ENCODE peak calls at places on chromosomes 13 and 19, in five cellular contexts. W is mammary epithelial cell, J is Peyer's patch, Z is colonic mucosa, Y is heart right ventricle. A is an unnamed sample.

GRCh38 chr19:5595129-5595528 is 27.4 kb upstream of the TINCR start:
- DNase-seq in J (no peak), Y (no peak), Z (no peak), W (no peak), A (no peak)

GRCh38 chr13:113862766-113863510 is 938 bp downstream of the GAS6 start:
- DNase-seq in Z (peak), Y (peak), W (no peak), J (peak), A (peak)

GRCh38 chr13:51083706-51084105 is 27.4 kb downstream of the C13orf42 start:
- DNase-seq in J (no peak), W (no peak), Y (no peak), Z (no peak), A (no peak)

GRCh38 chr19:6423499-6424189 is 967 bp downstream of the KHSRP start:
- DNase-seq in J (no peak), W (peak), Z (peak), Y (no peak), A (peak)

GRCh38 chr13:20114066-20114465 is 46.8 kb downstream of the GJA3 start:
- DNase-seq in W (no peak), Y (no peak), J (no peak), Z (no peak), A (no peak)

GRCh38 chr13:112616586-112617381 is 28.8 kb upstream of the TUBGCP3 start:
- DNase-seq in W (peak), J (no peak), Z (peak), Y (peak), A (peak)

GRCh38 chr13:90402613-90403012 is 944.9 kb upstream of the MIR17HG start:
- DNase-seq in Z (no peak), Y (no peak), J (no peak), W (no peak), A (peak)

GRCh38 chr13:109307027-109307426 is 479.4 kb downstream of the IRS2 start:
- DNase-seq in Y (no peak), W (no peak), J (no peak), Z (no peak), A (no peak)

GRCh38 chr13:80050252-80050651 is 290.7 kb downstream of the SPRY2 start:
- DNase-seq in Z (no peak), J (no peak), Y (no peak), W (no peak), A (peak)

GRCh38 chr13:112892759-112893569 is 76.0 kb upstream of the MCF2L start:
- DNase-seq in Z (peak), Y (no peak), J (no peak), W (no peak), A (no peak)

GRCh38 chr19:14407889-14408640 is 11.1 kb downstream of the DDX39A start:
- DNase-seq in Z (peak), J (peak), Y (no peak), W (no peak), A (no peak)

GRCh38 chr19:55720214-55720746 is 17.9 kb downstream of the NLRP9 start:
- DNase-seq in J (peak), Y (no peak), Z (no peak), W (no peak), A (no peak)

GRCh38 chr13:110304256-110304655 is 2.7 kb downstream of the COL4A1 start:
- DNase-seq in Z (no peak), J (no peak), Y (no peak), W (no peak), A (peak)

GRCh38 chr19:33906578-33907335 is 110.1 kb downstream of the KCTD15 start:
- DNase-seq in J (no peak), Z (no peak), Y (peak), W (peak), A (peak)

GRCh38 chr19:1066251-1066747 is 668 bp upstream of the ARHGAP45 start:
- DNase-seq in W (no peak), Z (peak), J (peak), Y (no peak), A (no peak)

GRCh38 chr19:6047741-6048231 is 62.5 kb downstream of the RFX2 start:
- DNase-seq in Z (no peak), Y (no peak), W (no peak), J (peak), A (peak)

GRCh38 chr13:40164137-40164536 is 502.3 kb downstream of the FOXO1 start:
- DNase-seq in W (peak), Y (no peak), Z (no peak), J (no peak), A (no peak)

GRCh38 chr13:95788100-95788463 is 111.1 kb downstream of the DNAJC3 start:
- DNase-seq in W (no peak), J (no peak), Z (no peak), Y (no peak), A (no peak)

GRCh38 chr19:39507715-39508364 is 7.1 kb upstream of the SELENOV start:
- DNase-seq in W (no peak), J (no peak), Y (no peak), Z (no peak), A (no peak)

GRCh38 chr13:41915096-41915495 is 45.8 kb downstream of the VWA8 start:
- DNase-seq in Z (no peak), J (no peak), W (peak), Y (no peak), A (peak)

GRCh38 chr19:10191347-10191746 is 3.4 kb downstream of the DNMT1 start:
- DNase-seq in J (no peak), W (no peak), Z (no peak), Y (peak), A (peak)

GRCh38 chr19:900302-901111 is 7.2 kb downstream of the RNU6-9 start:
- DNase-seq in W (no peak), Y (no peak), J (no peak), Z (peak), A (no peak)

DNA sequence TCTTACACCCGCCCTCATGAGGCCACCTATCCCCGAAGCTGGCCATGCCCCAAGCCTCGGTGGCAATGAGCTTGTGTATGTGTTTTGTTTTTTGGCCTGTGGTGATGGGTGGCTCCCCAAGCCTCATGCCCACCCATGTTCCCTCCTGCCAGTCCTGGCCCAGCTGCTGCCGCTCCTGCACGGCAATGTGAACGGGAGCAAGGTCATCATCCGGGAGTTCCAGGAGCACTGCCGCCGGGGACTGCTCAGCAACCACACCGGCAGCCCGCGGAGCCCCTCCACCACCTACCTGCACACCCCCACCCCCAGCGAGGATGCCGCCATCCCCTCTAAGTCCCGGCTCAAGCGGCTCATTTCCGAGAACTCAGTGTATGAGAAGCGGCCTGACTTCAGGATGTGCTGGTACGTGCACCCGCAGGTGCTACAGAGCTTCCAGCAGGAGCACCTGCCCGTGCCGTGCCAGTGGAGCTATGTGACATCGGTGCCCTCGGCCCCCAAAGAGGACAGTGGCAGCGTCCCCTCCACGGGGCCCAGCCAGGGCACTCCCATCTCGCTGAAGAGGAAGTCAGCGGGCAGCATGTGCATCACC is 24.6 kb downstream of the UBXN6 start:
- DNase-seq in W (no peak), J (no peak), Y (no peak), Z (no peak), A (no peak)
- TF ChIP-seq CTCF in W (no peak), J (no peak), Y (no peak), Z (no peak), A (no peak)

GRCh38 chr13:30115257-30115600 is 192.1 kb downstream of the KATNAL1 start:
- DNase-seq in Z (no peak), W (no peak), Y (no peak), J (no peak), A (no peak)

GRCh38 chr13:30116379-30116778 is 191.0 kb downstream of the KATNAL1 start:
- DNase-seq in W (no peak), J (no peak), Y (no peak), Z (no peak), A (no peak)

GRCh38 chr13:30113983-30114491 is 193.3 kb downstream of the KATNAL1 start:
- DNase-seq in J (peak), Y (no peak), Z (peak), W (no peak), A (peak)

GRCh38 chr13:30113531-30113930 is 193.8 kb downstream of the KATNAL1 start:
- DNase-seq in Z (peak), W (no peak), Y (no peak), J (no peak), A (peak)

GRCh38 chr13:30114586-30115256 is 192.6 kb downstream of the KATNAL1 start:
- DNase-seq in J (peak), W (peak), Z (peak), Y (peak), A (peak)
- TF ChIP-seq CTCF in J (peak), W (peak), Z (peak), Y (peak), A (peak)

GRCh38 chr13:35957996-35958395 is 173.2 kb downstream of the DCLK1 start:
- DNase-seq in Y (no peak), Z (no peak), J (no peak), W (no peak), A (no peak)

GRCh38 chr13:35963982-35964665 is 167.1 kb downstream of the DCLK1 start:
- DNase-seq in Z (no peak), Y (no peak), J (no peak), W (no peak), A (no peak)

GRCh38 chr13:35961002-35961401 is 170.2 kb downstream of the DCLK1 start:
- DNase-seq in Z (no peak), W (no peak), Y (no peak), J (no peak), A (peak)

GRCh38 chr13:35964764-35965163 is 166.4 kb downstream of the DCLK1 start:
- DNase-seq in W (no peak), Y (no peak), J (no peak), Z (no peak), A (peak)

GRCh38 chr13:35961461-35962220 is 169.5 kb downstream of the DCLK1 start:
- DNase-seq in Z (no peak), J (no peak), Y (no peak), W (no peak), A (peak)
- TF ChIP-seq CTCF in Z (no peak), J (no peak), Y (peak), W (peak), A (peak)

GRCh38 chr13:28717170-28717569 is 1.6 kb downstream of the SLC46A3 start:
- DNase-seq in W (no peak), J (no peak), Y (no peak), Z (no peak), A (no peak)

GRCh38 chr13:28718186-28718537 is 608 bp downstream of the SLC46A3 start:
- DNase-seq in W (no peak), Y (no peak), J (no peak), Z (no peak), A (peak)

GRCh38 chr13:28719656-28720055 is 886 bp upstream of the SLC46A3 start:
- DNase-seq in W (peak), Z (no peak), Y (no peak), J (no peak), A (peak)

GRCh38 chr13:28719227-28719562 is 425 bp upstream of the SLC46A3 start:
- DNase-seq in W (no peak), J (no peak), Y (no peak), Z (no peak), A (no peak)

GRCh38 chr13:28718538-28719226 is at the start of gene SLC46A3:
- DNase-seq in J (peak), Z (peak), W (peak), Y (peak), A (peak)
- TF ChIP-seq CTCF in J (peak), Z (no peak), W (no peak), Y (no peak), A (peak)

GRCh38 chr13:97810152-97810551 is 143.3 kb upstream of the IPO5 start:
- DNase-seq in J (no peak), W (no peak), Z (no peak), Y (no peak), A (peak)
- TF ChIP-seq CTCF in J (peak), W (peak), Z (no peak), Y (peak), A (peak)

GRCh38 chr19:58520257-58520599 is 618 bp upstream of the ZBTB45 start:
- DNase-seq in J (no peak), W (no peak), Y (no peak), Z (no peak), A (no peak)

GRCh38 chr19:58516964-58517833 is 2.4 kb downstream of the ZBTB45 start:
- DNase-seq in J (no peak), W (no peak), Y (no peak), Z (no peak), A (no peak)

GRCh38 chr19:58519355-58520256 is at the start of gene ZBTB45:
- DNase-seq in Y (peak), W (peak), Z (peak), J (peak), A (peak)

GRCh38 chr19:58518261-58519086 is 1.1 kb downstream of the ZBTB45 start:
- DNase-seq in J (no peak), Z (peak), W (no peak), Y (no peak), A (no peak)

DNA sequence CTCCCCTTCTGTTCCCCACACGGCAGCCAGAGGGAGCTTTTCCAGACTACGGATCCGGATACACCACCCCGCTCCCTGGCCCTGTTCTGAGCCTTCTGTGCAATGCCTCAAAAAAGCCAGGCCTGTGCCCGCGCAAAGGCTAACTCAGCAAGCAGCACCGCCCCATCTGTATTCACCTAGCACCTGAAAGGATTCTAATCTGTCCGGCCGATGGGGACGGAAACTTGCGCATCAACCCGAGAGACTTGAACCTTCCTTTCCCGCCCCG is 589 bp downstream of the ZBTB45 start:
- DNase-seq in Y (peak), J (peak), W (peak), Z (peak), A (peak)
- TF ChIP-seq CTCF in Y (peak), J (peak), W (peak), Z (peak), A (peak)

GRCh38 chr19:2952953-2953481 is 8.2 kb upstream of the ZNF77 start:
- DNase-seq in W (peak), Z (peak), Y (no peak), J (peak), A (peak)
- TF ChIP-seq CTCF in W (no peak), Z (no peak), Y (no peak), J (peak), A (peak)

GRCh38 chr13:100491164-100491847 is 97.3 kb downstream of the GGACT start:
- DNase-seq in W (no peak), Y (peak), Z (no peak), J (no peak), A (peak)
- TF ChIP-seq CTCF in W (no peak), Y (no peak), Z (no peak), J (no peak), A (peak)

GRCh38 chr19:7744871-7745270 is 2.5 kb downstream of the CD209 start:
- DNase-seq in J (no peak), W (no peak), Z (no peak), Y (no peak), A (no peak)

GRCh38 chr19:7748171-7748570 is 837 bp upstream of the CD209 start:
- DNase-seq in W (no peak), Z (no peak), J (no peak), Y (no peak), A (no peak)

GRCh38 chr19:7746903-7747884 is at the start of gene CD209:
- DNase-seq in W (no peak), Y (no peak), Z (no peak), J (no peak), A (no peak)

GRCh38 chr19:7751157-7751783 is 3.9 kb upstream of the CD209 start:
- DNase-seq in W (peak), Y (no peak), Z (no peak), J (peak), A (no peak)

GRCh38 chr19:7748756-7749155 is 1.4 kb upstream of the CD209 start:
- DNase-seq in Y (no peak), J (no peak), Z (no peak), W (peak), A (peak)
- TF ChIP-seq CTCF in Y (no peak), J (peak), Z (no peak), W (peak), A (no peak)

A was measured in fibroblast of the aortic adventitia.